ENCODE peak calls at places on chromosomes 2 and 18, in seven cellular contexts. L is mesendoderm, J is IMR-90, Z is H9, E is neuronal stem cell, X is trophoblast cell, T is H1. D is an unnamed sample.

GRCh38 chr2:98543842-98544241 is 64.5 kb downstream of the COA5 start:
- DNase-seq in T (no peak), E (no peak), Z (no peak), X (no peak), L (no peak), J (no peak), D (no peak)

GRCh38 chr2:129459200-129459876 is 520.1 kb upstream of the RAB6C start:
- DNase-seq in E (no peak), Z (no peak), X (no peak), L (no peak), J (no peak), T (no peak), D (no peak)

GRCh38 chr2:118589726-118590125 is 257.7 kb downstream of the EN1 start:
- DNase-seq in Z (peak), X (no peak), L (peak), E (no peak), T (no peak), J (no peak), D (no peak)

GRCh38 chr2:168738057-168738456 is 64.4 kb upstream of the NOSTRIN start:
- DNase-seq in J (no peak), X (no peak), T (no peak), Z (no peak), E (no peak), L (peak), D (no peak)

GRCh38 chr2:133884739-133885381 is 316.6 kb upstream of the NCKAP5 start:
- DNase-seq in J (peak), T (peak), L (peak), E (no peak), Z (no peak), X (peak), D (no peak)

GRCh38 chr18:27608742-27609141 is 423.6 kb upstream of the CHST9 start:
- DNase-seq in Z (no peak), X (peak), J (no peak), E (no peak), T (no peak), L (no peak), D (no peak)

GRCh38 chr2:56741601-56742102 is 557.9 kb downstream of the CCDC85A start:
- DNase-seq in T (no peak), Z (no peak), X (peak), L (peak), E (no peak), J (peak), D (peak)

GRCh38 chr18:72738136-72738535 is 129.7 kb downstream of the NETO1 start:
- DNase-seq in Z (no peak), J (no peak), X (no peak), T (no peak), L (no peak), E (no peak), D (no peak)

GRCh38 chr2:28993211-28993960 is 12.3 kb downstream of the TOGARAM2 start:
- DNase-seq in E (no peak), L (no peak), Z (no peak), X (peak), T (no peak), J (no peak), D (no peak)

GRCh38 chr18:59500765-59501164 is 141.7 kb upstream of the LMAN1 start:
- DNase-seq in L (no peak), T (no peak), J (peak), Z (no peak), X (no peak), E (no peak), D (no peak)

GRCh38 chr18:36658611-36659010 is 170.2 kb downstream of the TPGS2 start:
- DNase-seq in Z (no peak), T (no peak), J (no peak), L (peak), E (no peak), X (peak), D (no peak)

GRCh38 chr2:68127358-68128242 is 30.1 kb upstream of the PNO1 start:
- DNase-seq in E (no peak), T (no peak), Z (no peak), L (no peak), J (no peak), X (no peak), D (no peak)

GRCh38 chr2:24515335-24515734 is 24.3 kb downstream of the NCOA1 start:
- DNase-seq in E (no peak), J (no peak), T (no peak), L (no peak), Z (no peak), X (peak), D (no peak)

GRCh38 chr18:70205421-70206397 is at the start of gene RTTN:
- DNase-seq in J (peak), Z (peak), L (peak), X (peak), T (peak), E (peak), D (peak)

GRCh38 chr2:172693529-172694185 is 42.0 kb upstream of the RAPGEF4 start:
- DNase-seq in J (no peak), L (no peak), X (no peak), E (no peak), Z (no peak), T (no peak), D (no peak)

GRCh38 chr2:217142649-217143266 is 282.9 kb upstream of the TNP1 start:
- DNase-seq in X (peak), J (no peak), T (peak), Z (peak), L (peak), E (no peak), D (peak)

GRCh38 chr2:232942831-232943230 is 70.2 kb downstream of the NGEF start:
- DNase-seq in X (no peak), T (no peak), J (no peak), Z (no peak), L (no peak), E (no peak), D (no peak)

GRCh38 chr2:42795871-42796301 is 3.5 kb upstream of the HAAO start:
- DNase-seq in L (no peak), E (no peak), T (no peak), Z (no peak), J (peak), X (no peak), D (peak)

GRCh38 chr18:3806656-3807055 is 356.7 kb downstream of the TGIF1 start:
- DNase-seq in E (no peak), X (no peak), Z (no peak), J (no peak), L (no peak), T (no peak), D (no peak)

GRCh38 chr18:67318651-67319050 is 197.9 kb downstream of the DSEL start:
- DNase-seq in Z (no peak), E (no peak), X (no peak), J (peak), T (no peak), L (no peak), D (no peak)

GRCh38 chr2:199405241-199405640 is 52.5 kb downstream of the SATB2 start:
- DNase-seq in Z (peak), T (no peak), E (no peak), L (peak), X (no peak), J (peak), D (peak)

GRCh38 chr18:28112056-28112470 is 64.9 kb downstream of the CDH2 start:
- DNase-seq in L (peak), T (no peak), X (peak), J (peak), E (no peak), Z (no peak), D (peak)

GRCh38 chr2:112692496-112692911 is 28.3 kb upstream of the NT5DC4 start:
- DNase-seq in J (peak), X (peak), Z (peak), T (peak), L (peak), E (no peak), D (peak)

GRCh38 chr2:228105526-228106250 is 75.8 kb downstream of the SPHKAP start:
- DNase-seq in Z (no peak), L (no peak), J (no peak), T (no peak), E (no peak), X (no peak), D (no peak)

GRCh38 chr2:220682616-220683015 is 889.5 kb downstream of the EPHA4 start:
- DNase-seq in Z (no peak), E (no peak), X (peak), J (peak), L (no peak), T (no peak), D (peak)

GRCh38 chr2:151669585-151670081 is 64.6 kb downstream of the NEB start:
- DNase-seq in T (no peak), L (peak), E (no peak), X (peak), Z (no peak), J (no peak), D (no peak)

GRCh38 chr2:32952759-32953476 is 6.2 kb downstream of the LTBP1 start:
- DNase-seq in E (no peak), T (no peak), J (no peak), Z (no peak), X (no peak), L (no peak), D (no peak)

GRCh38 chr2:29070542-29070941 is 3.8 kb downstream of the PCARE start:
- DNase-seq in X (no peak), Z (no peak), T (peak), J (no peak), L (no peak), E (no peak), D (no peak)

GRCh38 chr18:79516441-79516931 is 120.8 kb downstream of the NFATC1 start:
- DNase-seq in X (no peak), T (no peak), L (no peak), J (no peak), Z (peak), E (no peak), D (no peak)

GRCh38 chr2:27211241-27211942 is 449 bp upstream of the ATRAID start:
- DNase-seq in L (peak), J (no peak), X (peak), Z (no peak), T (no peak), E (no peak), D (peak)

GRCh38 chr2:219106251-219106650 is 45.5 kb upstream of the IHH start:
- DNase-seq in X (no peak), E (no peak), T (no peak), J (no peak), L (no peak), Z (no peak), D (no peak)

GRCh38 chr2:99879481-99879880 is 262.9 kb downstream of the AFF3 start:
- DNase-seq in E (no peak), L (no peak), Z (no peak), J (peak), T (no peak), X (no peak), D (peak)

GRCh38 chr2:240141736-240142135 is 1.3 kb upstream of the OTOS start:
- DNase-seq in L (no peak), Z (no peak), J (no peak), T (no peak), E (no peak), X (no peak), D (no peak)

GRCh38 chr2:240143801-240144648 is 3.6 kb upstream of the OTOS start:
- DNase-seq in X (peak), J (peak), T (peak), L (peak), E (peak), Z (peak), D (peak)

GRCh38 chr2:240143276-240143675 is 2.8 kb upstream of the OTOS start:
- DNase-seq in Z (no peak), L (no peak), E (no peak), X (no peak), J (no peak), T (no peak), D (no peak)

GRCh38 chr2:240142256-240142775 is 1.9 kb upstream of the OTOS start:
- DNase-seq in X (no peak), E (no peak), L (no peak), T (no peak), Z (no peak), J (no peak), D (no peak)

DNA sequence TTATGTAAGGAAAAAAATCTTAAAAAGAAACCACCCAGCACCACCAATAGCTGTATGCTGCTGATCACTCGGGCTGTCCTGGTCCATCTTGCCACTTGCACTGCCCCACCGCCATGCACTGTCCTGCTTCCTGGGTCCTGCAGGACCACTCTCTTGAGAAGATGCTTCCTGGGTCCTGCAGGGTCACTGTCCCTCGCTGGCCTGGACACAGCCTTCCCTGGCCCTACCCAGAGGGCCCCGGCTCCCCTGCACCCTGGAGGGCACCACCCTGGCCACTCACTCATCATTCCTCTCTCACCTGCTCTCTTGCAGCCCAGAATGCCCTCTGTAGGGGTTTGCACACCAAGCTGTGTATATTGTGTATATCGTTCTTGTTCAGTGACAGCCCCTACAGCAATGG is 2.4 kb upstream of the OTOS start:
- DNase-seq in L (no peak), E (no peak), T (no peak), Z (no peak), X (no peak), J (no peak), D (no peak)
- H3K4ac ChIP-seq in L (no peak), E (no peak), T (no peak), Z (no peak), X (no peak), J (no peak), D (no peak)

GRCh38 chr18:75538727-75539126 is 111.2 kb upstream of the SMIM21 start:
- DNase-seq in Z (no peak), X (no peak), E (no peak), L (no peak), J (peak), T (no peak), D (no peak)
- H3K4ac ChIP-seq in Z (no peak), X (no peak), E (no peak), L (no peak), J (no peak), T (no peak), D (no peak)

GRCh38 chr2:156098506-156098905 is 234.0 kb downstream of the NR4A2 start:
- DNase-seq in X (no peak), L (no peak), E (no peak), T (no peak), Z (no peak), J (no peak), D (no peak)

DNA sequence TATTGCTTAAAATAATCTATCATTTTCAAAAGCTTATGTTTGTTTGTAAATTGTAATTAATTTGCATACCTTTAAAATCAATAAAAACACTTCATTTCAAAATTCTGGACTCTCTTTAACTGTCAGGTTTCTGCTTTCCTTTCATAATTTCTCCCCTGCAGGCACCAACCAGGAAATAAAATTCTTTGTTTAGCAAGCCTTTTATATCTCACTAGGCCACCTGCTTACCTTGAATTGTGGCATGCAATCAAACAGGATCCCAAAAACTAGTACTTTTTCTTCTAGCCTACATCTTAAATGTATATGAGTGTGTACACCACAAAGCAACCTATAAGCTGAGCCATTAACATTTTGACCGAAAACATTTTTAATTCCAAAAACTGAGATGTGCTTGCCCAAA is 233.1 kb downstream of the NR4A2 start:
- DNase-seq in X (no peak), T (no peak), E (no peak), L (no peak), J (no peak), Z (no peak), D (no peak)
- H3K4ac ChIP-seq in X (no peak), T (no peak), E (no peak), L (no peak), J (no peak), Z (no peak), D (no peak)

DNA sequence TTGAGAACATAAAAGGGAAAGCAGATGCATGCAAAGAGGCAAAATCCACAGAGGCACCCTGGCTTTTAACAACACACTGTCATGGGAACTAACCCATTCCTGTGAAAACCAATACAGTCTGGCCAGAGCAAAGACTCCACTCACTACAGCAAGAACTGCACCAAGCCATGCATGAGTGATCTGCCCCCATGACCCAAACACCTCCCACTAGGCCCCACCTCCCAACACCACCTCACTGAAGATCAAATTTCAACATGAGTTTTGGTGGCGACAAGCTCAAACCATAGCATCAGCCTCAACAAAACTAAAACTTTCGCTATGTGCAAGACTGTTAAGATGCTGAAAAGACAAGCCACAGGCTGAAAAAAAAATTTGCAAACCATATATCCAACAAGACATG is 162.8 kb downstream of the SMAD2 start:
- DNase-seq in Z (no peak), L (no peak), E (no peak), T (no peak), J (no peak), X (no peak), D (no peak)
- H3K4ac ChIP-seq in Z (no peak), L (no peak), E (no peak), T (no peak), J (no peak), X (no peak), D (no peak)

GRCh38 chr2:2237563-2237962 is 93.5 kb downstream of the MYT1L start:
- DNase-seq in X (no peak), Z (no peak), E (no peak), J (no peak), L (peak), T (no peak), D (no peak)
- H3K4ac ChIP-seq in X (no peak), Z (no peak), E (no peak), J (no peak), L (no peak), T (no peak), D (no peak)

D was measured in mesenchymal stem cell.